ENCODE peak calls at places on chromosomes 16 and 17, in five cellular contexts. Y, A, K, X and Q are unnamed samples.

GRCh38 chr17:21455761-21456160 is 79.6 kb downstream of the KCNJ12 start:
- DNase-seq in X (no peak), K (peak), A (no peak), Y (no peak), Q (no peak)

GRCh38 chr16:28297784-28298510 is 5.6 kb downstream of the SBK1 start:
- DNase-seq in Y (no peak), K (no peak), A (no peak), X (no peak), Q (no peak)

GRCh38 chr17:62179525-62180161 is 114.6 kb upstream of the MED13 start:
- DNase-seq in K (no peak), Y (no peak), X (no peak), A (no peak), Q (no peak)

GRCh38 chr17:77356690-77357201 is 216.0 kb downstream of the SEC14L1 start:
- DNase-seq in X (no peak), K (peak), A (no peak), Y (no peak), Q (no peak)

GRCh38 chr17:67492251-67492740 is 115.2 kb downstream of the PITPNC1 start:
- DNase-seq in A (no peak), Y (no peak), K (no peak), X (no peak), Q (no peak)

GRCh38 chr17:44820631-44821196 is 9.4 kb downstream of the GJC1 start:
- DNase-seq in X (no peak), A (no peak), Y (peak), K (no peak), Q (no peak)

GRCh38 chr16:85798901-85799496 is 345 bp downstream of the EMC8 start:
- DNase-seq in Y (no peak), A (peak), X (peak), K (no peak), Q (peak)

GRCh38 chr17:43713494-43714162 is 45.0 kb downstream of the SOST start:
- DNase-seq in K (no peak), A (no peak), X (peak), Y (no peak), Q (no peak)

GRCh38 chr17:78046923-78047322 is 81.6 kb downstream of the TMC6 start:
- DNase-seq in Y (no peak), K (no peak), X (no peak), A (no peak), Q (no peak)

GRCh38 chr17:57142925-57143324 is 57.9 kb downstream of the AKAP1 start:
- DNase-seq in Y (no peak), A (no peak), X (no peak), K (no peak), Q (no peak)

GRCh38 chr17:16935241-16935663 is 36.7 kb downstream of the TNFRSF13B start:
- DNase-seq in A (no peak), X (no peak), K (no peak), Y (no peak), Q (no peak)

GRCh38 chr17:57906910-57907309 is 48.3 kb downstream of the CUEDC1 start:
- DNase-seq in A (no peak), X (no peak), K (no peak), Y (no peak), Q (no peak)

GRCh38 chr16:88881090-88881580 is 14.7 kb upstream of the PABPN1L start:
- DNase-seq in X (peak), Y (no peak), A (no peak), K (no peak), Q (no peak)

GRCh38 chr17:30316736-30317135 is 17.1 kb downstream of the TMIGD1 start:
- DNase-seq in A (no peak), X (no peak), Y (no peak), K (no peak), Q (no peak)

GRCh38 chr17:40182606-40183005 is 5.3 kb downstream of the RAPGEFL1 start:
- DNase-seq in K (no peak), Y (no peak), A (no peak), X (no peak), Q (no peak)

GRCh38 chr17:57948169-57948554 is 7.0 kb downstream of the CUEDC1 start:
- DNase-seq in K (no peak), X (peak), A (no peak), Y (no peak), Q (no peak)

GRCh38 chr17:6498798-6499540 is 54.7 kb downstream of the PIMREG start:
- DNase-seq in K (no peak), Y (no peak), A (no peak), X (no peak), Q (peak)

GRCh38 chr17:4852504-4853075 is 19.4 kb downstream of the MINK1 start:
- DNase-seq in X (no peak), Y (no peak), K (no peak), A (no peak), Q (no peak)

GRCh38 chr16:4081577-4082021 is 34.6 kb downstream of the ADCY9 start:
- DNase-seq in Y (no peak), A (no peak), X (no peak), K (peak), Q (no peak)

GRCh38 chr17:71978435-71978834 is 142.4 kb upstream of the SOX9 start:
- DNase-seq in Y (no peak), A (no peak), K (no peak), X (no peak), Q (no peak)

GRCh38 chr17:39722965-39723848 is 7.1 kb downstream of the MIEN1 start:
- DNase-seq in A (no peak), X (peak), K (no peak), Y (no peak), Q (no peak)

GRCh38 chr17:81030726-81031570 is 4.0 kb upstream of the BAIAP2 start:
- DNase-seq in X (peak), K (no peak), A (no peak), Y (no peak), Q (peak)

GRCh38 chr17:16319969-16320368 is 33.3 kb downstream of the CENPV start:
- DNase-seq in Y (no peak), A (no peak), K (no peak), X (no peak), Q (no peak)

GRCh38 chr16:12459993-12460392 is 343.7 kb downstream of the CPPED1 start:
- DNase-seq in A (no peak), X (no peak), K (no peak), Y (no peak), Q (no peak)

GRCh38 chr16:4679854-4680636 is 13.3 kb upstream of the NUDT16L1 start:
- DNase-seq in X (peak), Y (no peak), K (peak), A (no peak), Q (peak)

GRCh38 chr16:9820481-9821246 is 361.6 kb downstream of the GRIN2A start:
- DNase-seq in Y (no peak), K (no peak), A (no peak), X (no peak), Q (no peak)

GRCh38 chr16:88868974-88869672 is 2.7 kb upstream of the PABPN1L start:
- DNase-seq in Y (no peak), A (no peak), X (no peak), K (no peak), Q (no peak)

GRCh38 chr16:23757937-23758619 is 3.3 kb downstream of the CHP2 start:
- DNase-seq in X (no peak), K (peak), A (no peak), Y (no peak), Q (no peak)

GRCh38 chr16:12613131-12613991 is 190.3 kb downstream of the CPPED1 start:
- DNase-seq in K (no peak), A (no peak), X (no peak), Y (no peak), Q (no peak)

GRCh38 chr16:80803341-80804060 is 897 bp downstream of the CDYL2 start:
- DNase-seq in A (no peak), X (peak), K (no peak), Y (no peak), Q (peak)